ENCODE peak calls at places on chromosomes 3 and 15, in six cellular contexts. V is GF-D8, N is Ammon's horn, X is left ventricle myocardium inferior, E is T-helper 2 cell, M is smooth muscle cell of the brain vasculature. C is an unnamed sample.
A peak's percentile ranks its signal among the peaks of the same experiment; 100 is the strongest.

GRCh38 chr15:26662226-26662750 is 110.6 kb downstream of the GABRB3 start:
- DNase-seq in N (no peak), X (no peak), M (no peak), E (no peak), V (no peak), C (no peak)

GRCh38 chr3:39990532-39990931 is 181.1 kb downstream of the MYRIP start:
- DNase-seq in M (no peak), X (no peak), N (no peak), E (no peak), V (no peak), C (no peak)

GRCh38 chr15:63046927-63047760 is 4.6 kb downstream of the TPM1 start:
- DNase-seq in V (no peak), M (no peak), E (no peak), N (no peak), X (no peak), C (no peak)

GRCh38 chr3:98545940-98546339 is 14.2 kb downstream of the GPR15 start:
- DNase-seq in V (no peak), E (no peak), X (no peak), N (no peak), M (no peak), C (no peak)

GRCh38 chr3:171712168-171712938 is 97.9 kb downstream of the PLD1 start:
- DNase-seq in N (no peak), V (no peak), E (no peak), X (no peak), M (no peak), C (no peak)

GRCh38 chr3:53744351-53744750 is 101.9 kb downstream of the CHDH start:
- DNase-seq in M (no peak), X (no peak), V (no peak), N (no peak), E (no peak), C (no peak)

GRCh38 chr15:81264072-81264857 is 59.7 kb downstream of the STARD5 start:
- DNase-seq in M (no peak), V (no peak), X (no peak), N (no peak), E (no peak), C (no peak)

GRCh38 chr15:63968700-63969099 is 77.6 kb downstream of the DAPK2 start:
- DNase-seq in M (no peak), E (no peak), X (no peak), N (no peak), V (no peak), C (no peak)

GRCh38 chr3:111324142-111324541 is 217.9 kb upstream of the CD96 start:
- DNase-seq in M (no peak), E (no peak), N (no peak), X (no peak), V (no peak), C (no peak)

GRCh38 chr3:32456429-32457130 is 46.1 kb downstream of the CMTM6 start:
- DNase-seq in M (no peak), V (no peak), N (no peak), E (no peak), X (no peak), C (no peak)

GRCh38 chr3:79085166-79085565 is 682.6 kb downstream of the ROBO1 start:
- DNase-seq in M (no peak), N (no peak), E (no peak), V (no peak), X (no peak), C (no peak)

GRCh38 chr15:55532944-55533343 is 24.9 kb upstream of the DNAAF4 start:
- DNase-seq in X (no peak), V (no peak), E (no peak), N (no peak), M (no peak), C (no peak)

GRCh38 chr3:102024270-102024904 is 175.1 kb downstream of the NFKBIZ start:
- DNase-seq in M (no peak), E (no peak), X (no peak), N (no peak), V (no peak), C (no peak)

GRCh38 chr3:75814797-75815196 is 29.4 kb upstream of the ZNF717 start:
- DNase-seq in N (no peak), M (no peak), V (no peak), X (no peak), E (no peak), C (no peak)

GRCh38 chr3:71581981-71582611 is 1.4 kb downstream of the FOXP1 start:
- DNase-seq in V (peak; percentile 77), X (peak; percentile 62), E (peak; percentile 25), N (peak; percentile 44), M (no peak), C (no peak)

GRCh38 chr15:66944121-66944520 is 121.3 kb upstream of the SMAD3 start:
- DNase-seq in M (no peak), V (no peak), N (no peak), X (no peak), E (no peak), C (no peak)

GRCh38 chr15:92375057-92375456 is 18.6 kb upstream of the ST8SIA2 start:
- DNase-seq in V (no peak), X (no peak), M (no peak), E (no peak), N (no peak), C (no peak)

GRCh38 chr3:57110797-57111196 is 50.3 kb downstream of the SPATA12 start:
- DNase-seq in X (no peak), M (no peak), V (no peak), E (no peak), N (no peak), C (no peak)

GRCh38 chr15:81789403-81789802 is 256.4 kb downstream of the MEX3B start:
- DNase-seq in V (no peak), E (no peak), X (no peak), N (no peak), M (no peak), C (no peak)

GRCh38 chr3:56928379-56929068 is 126.8 kb upstream of the ARHGEF3 start:
- DNase-seq in E (no peak), N (no peak), M (no peak), X (no peak), V (no peak), C (no peak)

GRCh38 chr15:25208735-25209134 is 230.1 kb downstream of the UBE3A start:
- DNase-seq in V (no peak), X (no peak), M (no peak), E (no peak), N (no peak), C (no peak)

GRCh38 chr3:43647331-43648166 is 25.7 kb upstream of the ANO10 start:
- DNase-seq in M (no peak), V (no peak), X (no peak), E (no peak), N (no peak), C (no peak)

GRCh38 chr3:141845407-141846049 is 30.9 kb upstream of the ATP1B3 start:
- DNase-seq in X (no peak), N (no peak), E (no peak), V (no peak), M (no peak), C (no peak)

GRCh38 chr3:79125313-79125984 is 642.3 kb downstream of the ROBO1 start:
- DNase-seq in M (no peak), N (no peak), X (no peak), V (no peak), E (no peak), C (no peak)

GRCh38 chr15:41494190-41494921 is 682 bp downstream of the ITPKA start:
- DNase-seq in X (no peak), M (no peak), E (no peak), N (no peak), V (no peak), C (peak; percentile 24)

GRCh38 chr3:39250116-39250747 is 29.6 kb downstream of the CX3CR1 start:
- DNase-seq in E (no peak), X (no peak), V (peak; percentile 75), M (no peak), N (peak; percentile 62), C (no peak)

GRCh38 chr15:23073890-23074631 is 34.7 kb upstream of the TUBGCP5 start:
- DNase-seq in E (no peak), V (no peak), M (no peak), X (no peak), N (peak; percentile 23), C (no peak)

GRCh38 chr15:62462721-62463120 is 297.6 kb upstream of the C2CD4B start:
- DNase-seq in V (no peak), X (no peak), N (no peak), M (no peak), E (no peak), C (no peak)

GRCh38 chr3:171970301-171970788 is 69.0 kb upstream of the FNDC3B start:
- DNase-seq in N (no peak), M (no peak), V (no peak), X (no peak), E (no peak), C (no peak)

GRCh38 chr3:159418571-159419526 is 569.8 kb upstream of the IL12A start:
- DNase-seq in V (no peak), M (peak; percentile 1), X (no peak), N (no peak), E (no peak), C (no peak)